ENCODE peak calls at places on chromosomes 5 and 9, in four cellular contexts. One of them, this sample, is unnamed.

GRCh38 chr5:168365581-168366081 is 74.2 kb downstream of the WWC1 start:
- DNase-seq in astrocyte of the spinal cord: peak
- DNase-seq in IMR-90: peak
- DNase-seq in endothelial cell: peak
- DNase-seq in this sample: no peak

GRCh38 chr5:17004441-17005086 is 68.5 kb upstream of the MYO10 start:
- DNase-seq in astrocyte of the spinal cord: no peak
- DNase-seq in IMR-90: no peak
- DNase-seq in endothelial cell: no peak
- DNase-seq in this sample: no peak

GRCh38 chr5:152547202-152547601 is 142.1 kb upstream of the NMUR2 start:
- DNase-seq in astrocyte of the spinal cord: no peak
- DNase-seq in IMR-90: no peak
- DNase-seq in endothelial cell: no peak
- DNase-seq in this sample: no peak

GRCh38 chr5:52961238-52961637 is 27.9 kb upstream of the ITGA2 start:
- DNase-seq in astrocyte of the spinal cord: no peak
- DNase-seq in IMR-90: no peak
- DNase-seq in endothelial cell: no peak
- DNase-seq in this sample: no peak

GRCh38 chr9:107019216-107019615 is 156.2 kb downstream of the ZNF462 start:
- DNase-seq in astrocyte of the spinal cord: peak
- DNase-seq in IMR-90: peak
- DNase-seq in endothelial cell: no peak
- DNase-seq in this sample: no peak

GRCh38 chr5:35183243-35183955 is 46.9 kb downstream of the PRLR start:
- DNase-seq in astrocyte of the spinal cord: peak
- DNase-seq in IMR-90: peak
- DNase-seq in endothelial cell: peak
- DNase-seq in this sample: no peak

GRCh38 chr9:759983-760715 is 81.3 kb upstream of the DMRT1 start:
- DNase-seq in astrocyte of the spinal cord: no peak
- DNase-seq in IMR-90: no peak
- DNase-seq in endothelial cell: no peak
- DNase-seq in this sample: no peak

GRCh38 chr9:120477534-120478001 is 102.4 kb downstream of the CDK5RAP2 start:
- DNase-seq in astrocyte of the spinal cord: peak
- DNase-seq in IMR-90: peak
- DNase-seq in endothelial cell: peak
- DNase-seq in this sample: no peak

GRCh38 chr9:111362526-111362925 is 32.5 kb upstream of the OR2K2 start:
- DNase-seq in astrocyte of the spinal cord: no peak
- DNase-seq in IMR-90: no peak
- DNase-seq in endothelial cell: no peak
- DNase-seq in this sample: no peak

GRCh38 chr5:161093105-161093504 is 241.1 kb upstream of the ATP10B start:
- DNase-seq in astrocyte of the spinal cord: peak
- DNase-seq in IMR-90: no peak
- DNase-seq in endothelial cell: no peak
- DNase-seq in this sample: no peak

GRCh38 chr9:97556036-97556720 is 54.7 kb downstream of the TMOD1 start:
- DNase-seq in astrocyte of the spinal cord: no peak
- DNase-seq in IMR-90: no peak
- DNase-seq in endothelial cell: no peak
- DNase-seq in this sample: no peak

GRCh38 chr5:87151547-87151946 is 116.1 kb upstream of the RASA1 start:
- DNase-seq in astrocyte of the spinal cord: peak
- DNase-seq in IMR-90: peak
- DNase-seq in endothelial cell: no peak
- DNase-seq in this sample: no peak

DNA sequence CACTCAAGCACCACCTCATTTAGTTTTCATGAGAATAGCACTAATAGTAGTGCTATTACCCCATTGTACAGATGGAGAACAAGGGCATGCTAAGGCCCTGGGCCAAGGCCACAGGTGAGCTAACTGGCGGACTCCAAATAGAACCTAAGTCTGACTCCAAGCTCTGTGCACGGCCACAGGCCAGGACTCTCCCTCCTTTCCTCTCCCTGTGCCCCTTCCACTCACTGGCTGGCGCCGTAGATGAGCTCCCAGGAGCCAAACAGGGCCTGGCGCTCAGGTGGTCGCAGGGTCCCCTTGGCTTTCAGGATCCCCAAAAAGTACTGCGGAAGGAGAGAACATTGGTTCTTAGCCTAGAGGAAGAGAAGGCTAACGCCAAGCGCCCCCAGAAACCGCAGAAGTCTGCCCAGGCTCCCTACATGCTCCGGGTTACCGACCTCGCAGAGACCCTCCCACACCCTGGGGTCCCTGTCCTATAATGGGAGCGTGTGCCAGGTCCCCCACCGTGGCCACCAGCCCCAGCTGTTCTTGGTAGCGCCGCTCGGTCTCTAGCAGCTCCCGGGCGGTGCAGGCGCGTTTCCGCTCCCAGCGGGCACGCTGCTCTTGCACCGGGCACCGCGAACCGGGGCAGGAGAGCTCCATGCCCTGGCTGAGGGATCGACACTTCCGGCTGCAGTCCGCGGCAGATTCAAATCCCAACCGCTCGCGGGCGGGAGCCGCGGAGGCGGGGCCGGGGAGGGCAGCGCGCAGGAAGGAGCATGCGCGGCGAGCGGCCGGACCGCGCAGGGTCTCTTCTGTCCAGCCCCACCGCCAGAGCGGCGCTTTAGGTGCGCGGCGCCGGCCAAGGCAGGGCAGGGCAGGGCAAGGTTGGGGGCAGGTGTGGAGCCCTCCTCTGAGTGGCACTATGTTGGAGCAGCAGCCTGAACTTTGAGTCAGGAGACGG is at the start of gene ARHGEF39:
- DNase-seq in astrocyte of the spinal cord: peak
- DNase-seq in IMR-90: peak
- DNase-seq in endothelial cell: peak
- DNase-seq in this sample: peak
- TF ChIP-seq CTCF in astrocyte of the spinal cord: peak
- TF ChIP-seq CTCF in IMR-90: peak
- TF ChIP-seq CTCF in endothelial cell: no peak
- TF ChIP-seq CTCF in this sample: no peak

GRCh38 chr9:129176786-129177442 is 1.1 kb downstream of the IER5L start:
- DNase-seq in astrocyte of the spinal cord: peak
- DNase-seq in IMR-90: peak
- DNase-seq in endothelial cell: peak
- DNase-seq in this sample: peak

GRCh38 chr9:129177443-129177790 is 644 bp downstream of the IER5L start:
- DNase-seq in astrocyte of the spinal cord: no peak
- DNase-seq in IMR-90: no peak
- DNase-seq in endothelial cell: peak
- DNase-seq in this sample: no peak

GRCh38 chr9:129178579-129178909 is 483 bp upstream of the IER5L start:
- DNase-seq in astrocyte of the spinal cord: no peak
- DNase-seq in IMR-90: no peak
- DNase-seq in endothelial cell: no peak
- DNase-seq in this sample: no peak

GRCh38 chr9:129178983-129179382 is 922 bp upstream of the IER5L start:
- DNase-seq in astrocyte of the spinal cord: no peak
- DNase-seq in IMR-90: no peak
- DNase-seq in endothelial cell: peak
- DNase-seq in this sample: no peak

DNA sequence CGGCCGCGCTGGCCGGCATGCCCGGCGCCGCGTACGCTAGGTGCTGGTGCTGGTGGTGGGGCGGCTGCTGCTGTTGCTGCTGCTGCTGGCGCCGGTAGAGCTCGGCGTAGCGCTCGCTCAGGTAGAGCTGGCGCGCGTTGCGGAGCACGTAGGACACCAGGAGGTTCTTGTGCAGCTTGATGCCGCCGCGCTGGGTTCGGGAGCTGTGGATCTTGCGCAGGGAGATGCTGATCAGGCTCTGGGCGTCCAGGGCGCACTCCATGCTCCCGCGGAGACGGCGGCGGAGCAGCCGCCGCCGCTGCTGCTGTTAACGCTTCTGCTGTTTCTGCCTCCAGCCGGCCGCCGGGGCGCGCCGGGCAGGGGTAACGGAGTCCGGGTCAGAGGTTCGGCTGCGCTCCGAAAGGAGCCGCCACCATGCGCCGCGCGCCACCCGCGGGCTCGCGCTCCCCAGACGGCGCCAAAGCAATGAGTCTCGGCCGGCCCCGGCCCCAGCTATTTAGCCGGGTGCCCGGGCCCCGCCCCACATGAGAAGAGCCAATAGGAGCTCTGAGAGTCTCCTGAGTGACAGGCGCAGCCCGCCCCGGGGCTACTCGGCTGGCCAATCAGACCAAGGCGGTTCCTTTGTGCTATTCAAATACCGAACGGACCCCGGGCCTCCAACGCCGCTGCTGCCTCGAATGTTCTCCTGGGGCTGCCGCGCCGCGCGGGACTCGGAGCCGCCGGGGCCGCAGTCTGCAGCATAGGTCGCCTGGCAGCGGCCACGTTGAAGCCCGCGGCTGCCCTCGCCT is at the start of gene IER5L:
- DNase-seq in astrocyte of the spinal cord: peak
- DNase-seq in IMR-90: peak
- DNase-seq in endothelial cell: peak
- DNase-seq in this sample: peak
- TF ChIP-seq CTCF in astrocyte of the spinal cord: no peak
- TF ChIP-seq CTCF in IMR-90: peak
- TF ChIP-seq CTCF in endothelial cell: no peak
- TF ChIP-seq CTCF in this sample: no peak

GRCh38 chr5:31008231-31008630 is 185.3 kb upstream of the CDH6 start:
- DNase-seq in astrocyte of the spinal cord: peak
- DNase-seq in IMR-90: no peak
- DNase-seq in endothelial cell: no peak
- DNase-seq in this sample: no peak

GRCh38 chr5:31007672-31008071 is 185.8 kb upstream of the CDH6 start:
- DNase-seq in astrocyte of the spinal cord: no peak
- DNase-seq in IMR-90: no peak
- DNase-seq in endothelial cell: no peak
- DNase-seq in this sample: no peak
- TF ChIP-seq CTCF in astrocyte of the spinal cord: no peak
- TF ChIP-seq CTCF in IMR-90: no peak
- TF ChIP-seq CTCF in endothelial cell: no peak
- TF ChIP-seq CTCF in this sample: no peak

GRCh38 chr9:71901695-71902094 is 9.3 kb downstream of the ABHD17B start:
- DNase-seq in astrocyte of the spinal cord: no peak
- DNase-seq in IMR-90: no peak
- DNase-seq in endothelial cell: no peak
- DNase-seq in this sample: no peak
- TF ChIP-seq CTCF in astrocyte of the spinal cord: peak
- TF ChIP-seq CTCF in IMR-90: no peak
- TF ChIP-seq CTCF in endothelial cell: no peak
- TF ChIP-seq CTCF in this sample: no peak

GRCh38 chr5:68272289-68272688 is 56.7 kb downstream of the PIK3R1 start:
- DNase-seq in astrocyte of the spinal cord: peak
- DNase-seq in IMR-90: peak
- DNase-seq in endothelial cell: no peak
- DNase-seq in this sample: no peak
- TF ChIP-seq CTCF in astrocyte of the spinal cord: peak
- TF ChIP-seq CTCF in IMR-90: peak
- TF ChIP-seq CTCF in endothelial cell: peak
- TF ChIP-seq CTCF in this sample: peak

This sample was measured in natural killer cell.